ENCODE peak calls at places on chromosomes 11 and 22, in six cellular contexts. W, N, J, O, S and X are unnamed samples.

GRCh38 chr22:50184004-50184461 is 1.7 kb upstream of the TRABD start:
- DNase-seq in W (no peak), N (no peak), J (peak), O (no peak), S (peak), X (no peak)

GRCh38 chr11:69435161-69435990 is 46.1 kb upstream of the LINC01488 start:
- DNase-seq in W (no peak), N (no peak), J (no peak), O (no peak), S (no peak), X (no peak)

GRCh38 chr11:86743223-86744118 is 56.9 kb upstream of the PRSS23 start:
- DNase-seq in W (peak), N (no peak), J (no peak), O (peak), S (peak), X (peak)

GRCh38 chr22:22882033-22882717 is 5.4 kb upstream of the IGLL5 start:
- DNase-seq in W (no peak), N (no peak), J (no peak), O (no peak), S (peak), X (no peak)

GRCh38 chr11:70200212-70200844 is 2.8 kb upstream of the FADD start:
- DNase-seq in W (no peak), N (no peak), J (no peak), O (no peak), S (no peak), X (no peak)

GRCh38 chr11:57228600-57228999 is 8.4 kb downstream of the APLNR start:
- DNase-seq in W (no peak), N (no peak), J (no peak), O (no peak), S (no peak), X (no peak)

GRCh38 chr11:76770642-76771445 is 12.3 kb upstream of the TSKU start:
- DNase-seq in W (no peak), N (no peak), J (peak), O (no peak), S (peak), X (no peak)

GRCh38 chr11:46826310-46827044 is 19.6 kb downstream of the CKAP5 start:
- DNase-seq in W (peak), N (peak), J (peak), O (peak), S (peak), X (no peak)

GRCh38 chr11:12007769-12008737 is at the start of gene DKK3:
- DNase-seq in W (no peak), N (no peak), J (peak), O (no peak), S (peak), X (no peak)

GRCh38 chr11:88310246-88310645 is 27.3 kb downstream of the CTSC start:
- DNase-seq in W (no peak), N (no peak), J (no peak), O (no peak), S (no peak), X (no peak)

GRCh38 chr11:2690596-2691354 is 9.0 kb downstream of the KCNQ1OT1 start:
- DNase-seq in W (no peak), N (no peak), J (peak), O (no peak), S (no peak), X (no peak)

GRCh38 chr11:71252782-71253730 is 679 bp upstream of the SHANK2 start:
- DNase-seq in W (no peak), N (no peak), J (no peak), O (no peak), S (no peak), X (no peak)

GRCh38 chr11:57321388-57321995 is 3.3 kb downstream of the TNKS1BP1 start:
- DNase-seq in W (no peak), N (no peak), J (peak), O (no peak), S (no peak), X (no peak)

GRCh38 chr11:70688142-70688541 is 289.8 kb downstream of the CTTN start:
- DNase-seq in W (no peak), N (no peak), J (no peak), O (no peak), S (no peak), X (no peak)

GRCh38 chr11:10878408-10879214 is 20.8 kb upstream of the ZBED5 start:
- DNase-seq in W (no peak), N (peak), J (no peak), O (no peak), S (no peak), X (no peak)

GRCh38 chr11:63574856-63575602 is 11.8 kb upstream of the PLAAT2 start:
- DNase-seq in W (no peak), N (no peak), J (peak), O (no peak), S (peak), X (no peak)

GRCh38 chr22:50157976-50158375 is 12.6 kb upstream of the PANX2 start:
- DNase-seq in W (no peak), N (no peak), J (no peak), O (no peak), S (peak), X (no peak)

GRCh38 chr11:112588252-112588668 is 327.6 kb upstream of the PLET1 start:
- DNase-seq in W (no peak), N (peak), J (peak), O (peak), S (peak), X (no peak)

GRCh38 chr11:86738615-86739014 is 61.7 kb upstream of the PRSS23 start:
- DNase-seq in W (no peak), N (no peak), J (no peak), O (no peak), S (no peak), X (no peak)

GRCh38 chr11:65826972-65827773 is 6.6 kb upstream of the SNX32 start:
- DNase-seq in W (no peak), N (no peak), J (no peak), O (no peak), S (no peak), X (no peak)

GRCh38 chr22:45150139-45150538 is 13.6 kb upstream of the NUP50 start:
- DNase-seq in W (no peak), N (no peak), J (no peak), O (no peak), S (no peak), X (no peak)

GRCh38 chr22:37161442-37161841 is 11.7 kb upstream of the IL2RB start:
- DNase-seq in W (no peak), N (no peak), J (no peak), O (no peak), S (no peak), X (no peak)

GRCh38 chr22:25141994-25142620 is 57.6 kb upstream of the CRYBB3 start:
- DNase-seq in W (no peak), N (no peak), J (no peak), O (no peak), S (no peak), X (no peak)

GRCh38 chr11:109486129-109486528 is 64.1 kb downstream of the C11orf87 start:
- DNase-seq in W (no peak), N (no peak), J (no peak), O (no peak), S (no peak), X (no peak)

GRCh38 chr11:7964873-7965272 is 374 bp downstream of the NLRP10 start:
- DNase-seq in W (no peak), N (no peak), J (no peak), O (no peak), S (no peak), X (no peak)

GRCh38 chr11:44618561-44619425 is 53.3 kb downstream of the CD82 start:
- DNase-seq in W (no peak), N (peak), J (peak), O (no peak), S (no peak), X (no peak)

GRCh38 chr22:46078241-46079092 is 71.9 kb upstream of the PPARA start:
- DNase-seq in W (no peak), N (no peak), J (peak), O (no peak), S (peak), X (no peak)

GRCh38 chr11:44623716-44624491 is 58.4 kb downstream of the CD82 start:
- DNase-seq in W (no peak), N (peak), J (peak), O (no peak), S (peak), X (no peak)